ENCODE peak calls at places on chromosomes 7 and 10, in seven cellular contexts. O is cardiac muscle cell, P is OCI-LY7, N is IMR-90, X is GM23338, B is mesendoderm, V is lower leg skin. I is an unnamed sample.

GRCh38 chr10:104103956-104104355 is 18.0 kb upstream of the SFR1 start:
- DNase-seq in O (no peak), P (no peak), N (no peak), X (no peak), B (no peak), V (no peak), I (no peak)

GRCh38 chr10:5151076-5151475 is 33.9 kb downstream of the AKR1C8 start:
- DNase-seq in O (no peak), P (no peak), N (no peak), X (no peak), B (no peak), V (no peak), I (no peak)

GRCh38 chr10:130799532-130799931 is 512.0 kb downstream of the TCERG1L start:
- DNase-seq in O (no peak), P (no peak), N (no peak), X (no peak), B (no peak), V (no peak), I (no peak)

GRCh38 chr7:104960741-104961479 is 53.1 kb upstream of the KMT2E start:
- DNase-seq in O (peak; percentile 76), P (peak; percentile 42), N (no peak), X (no peak), B (no peak), V (no peak), I (no peak)

GRCh38 chr7:135757719-135758411 is 9.3 kb upstream of the FAM180A start:
- DNase-seq in O (peak; percentile 94), P (no peak), N (peak; percentile 54), X (no peak), B (no peak), V (no peak), I (no peak)

GRCh38 chr7:22346383-22347107 is 10.4 kb downstream of the RAPGEF5 start:
- DNase-seq in O (no peak), P (peak; percentile 44), N (no peak), X (no peak), B (no peak), V (no peak), I (no peak)

GRCh38 chr10:35961501-35961900 is 319.4 kb upstream of the FZD8 start:
- DNase-seq in O (peak; percentile 11), P (no peak), N (peak; percentile 68), X (no peak), B (peak; percentile 26), V (no peak), I (peak; percentile 48)

GRCh38 chr7:3922175-3922635 is 621.2 kb downstream of the SDK1 start:
- DNase-seq in O (peak; percentile 89), P (peak; percentile 1), N (peak; percentile 90), X (peak; percentile 83), B (peak; percentile 98), V (no peak), I (peak; percentile 77)

GRCh38 chr10:132027423-132027983 is 38.2 kb upstream of the JAKMIP3 start:
- DNase-seq in O (peak; percentile 49), P (no peak), N (peak; percentile 53), X (no peak), B (peak; percentile 54), V (no peak), I (no peak)

GRCh38 chr10:106450966-106451365 is 713.5 kb downstream of the SORCS1 start:
- DNase-seq in O (no peak), P (no peak), N (peak; percentile 37), X (no peak), B (no peak), V (no peak), I (no peak)

GRCh38 chr7:45977256-45977655 is 56.2 kb upstream of the IGFBP3 start:
- DNase-seq in O (no peak), P (no peak), N (no peak), X (no peak), B (no peak), V (no peak), I (no peak)

GRCh38 chr10:72735288-72735926 is 43.5 kb downstream of the MCU start:
- DNase-seq in O (no peak), P (no peak), N (no peak), X (no peak), B (no peak), V (no peak), I (no peak)

GRCh38 chr7:107158028-107158427 is 10.8 kb upstream of the HBP1 start:
- DNase-seq in O (no peak), P (no peak), N (no peak), X (no peak), B (no peak), V (no peak), I (no peak)

GRCh38 chr7:6057316-6058128 is 26.3 kb downstream of the ANKRD61 start:
- DNase-seq in O (peak; percentile 8), P (no peak), N (no peak), X (no peak), B (peak; percentile 3), V (no peak), I (no peak)

GRCh38 chr10:117186832-117187615 is 10.3 kb upstream of the KCNK18 start:
- DNase-seq in O (no peak), P (peak; percentile 53), N (peak; percentile 7), X (peak; percentile 55), B (peak; percentile 62), V (no peak), I (no peak)

GRCh38 chr7:2006921-2007381 is 225.8 kb downstream of the MAD1L1 start:
- DNase-seq in O (no peak), P (no peak), N (no peak), X (no peak), B (no peak), V (peak; percentile 75), I (no peak)

GRCh38 chr10:103533827-103534226 is 40.3 kb downstream of the NEURL1 start:
- DNase-seq in O (no peak), P (no peak), N (no peak), X (no peak), B (no peak), V (peak; percentile 43), I (no peak)

GRCh38 chr10:44070282-44070681 is 314.6 kb downstream of the CXCL12 start:
- DNase-seq in O (no peak), P (no peak), N (no peak), X (no peak), B (no peak), V (no peak), I (no peak)

GRCh38 chr10:34739915-34740314 is 75.2 kb downstream of the PARD3 start:
- DNase-seq in O (peak; percentile 95), P (no peak), N (peak; percentile 91), X (peak; percentile 96), B (peak; percentile 95), V (no peak), I (peak; percentile 83)

GRCh38 chr7:45032421-45032820 is 32.4 kb downstream of the CCM2 start:
- DNase-seq in O (no peak), P (no peak), N (no peak), X (no peak), B (no peak), V (peak; percentile 66), I (no peak)

GRCh38 chr10:132539894-132540293 is 2.3 kb downstream of the INPP5A start:
- DNase-seq in O (peak; percentile 58), P (no peak), N (peak; percentile 75), X (no peak), B (no peak), V (no peak), I (peak; percentile 31)

DNA sequence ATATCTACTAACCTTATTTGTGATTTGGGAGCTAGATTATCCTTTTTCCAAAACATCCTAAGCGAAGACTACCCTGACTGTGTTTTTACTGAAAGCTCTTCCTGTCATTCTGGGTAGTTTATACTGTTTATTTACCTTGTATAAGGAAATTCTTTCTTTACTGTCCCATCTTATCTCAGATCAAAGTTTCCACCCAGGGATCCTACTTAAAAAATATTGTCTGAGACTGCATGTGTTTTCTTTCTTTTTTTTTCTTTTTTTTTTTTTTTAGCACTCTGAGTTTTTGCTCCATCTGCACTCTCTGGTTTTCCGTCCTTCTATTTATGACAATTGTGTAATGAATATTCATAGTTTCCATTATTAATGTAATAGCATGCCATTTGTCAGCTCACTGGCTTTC is 26.5 kb downstream of the CDK14 start:
- DNase-seq in O (no peak), P (no peak), N (no peak), X (no peak), B (no peak), V (no peak), I (no peak)
- H3K4me3 ChIP-seq in O (no peak overlapping the region), P (no peak overlapping the region), N (no peak overlapping the region), X (peak overlapping the region; percentile 24), B (no peak overlapping the region), V (no peak overlapping the region), I (no peak overlapping the region)

GRCh38 chr7:75055830-75056431 is 17.7 kb downstream of the RCC1L start:
- DNase-seq in O (peak; percentile 84), P (no peak), N (peak; percentile 40), X (no peak), B (no peak), V (no peak), I (no peak)
- H3K4me3 ChIP-seq in O (no peak overlapping the region), P (no peak overlapping the region), N (no peak overlapping the region), X (no peak overlapping the region), B (no peak overlapping the region), V (no peak overlapping the region), I (no peak overlapping the region)

GRCh38 chr7:92275327-92275726 is 29.6 kb downstream of the ANKIB1 start:
- DNase-seq in O (no peak), P (no peak), N (no peak), X (no peak), B (no peak), V (no peak), I (no peak)

GRCh38 chr7:92276486-92276885 is 30.7 kb downstream of the ANKIB1 start:
- DNase-seq in O (no peak), P (peak; percentile 69), N (no peak), X (no peak), B (no peak), V (no peak), I (no peak)

GRCh38 chr7:92281031-92281430 is 35.3 kb downstream of the ANKIB1 start:
- DNase-seq in O (no peak), P (no peak), N (no peak), X (no peak), B (no peak), V (no peak), I (no peak)

DNA sequence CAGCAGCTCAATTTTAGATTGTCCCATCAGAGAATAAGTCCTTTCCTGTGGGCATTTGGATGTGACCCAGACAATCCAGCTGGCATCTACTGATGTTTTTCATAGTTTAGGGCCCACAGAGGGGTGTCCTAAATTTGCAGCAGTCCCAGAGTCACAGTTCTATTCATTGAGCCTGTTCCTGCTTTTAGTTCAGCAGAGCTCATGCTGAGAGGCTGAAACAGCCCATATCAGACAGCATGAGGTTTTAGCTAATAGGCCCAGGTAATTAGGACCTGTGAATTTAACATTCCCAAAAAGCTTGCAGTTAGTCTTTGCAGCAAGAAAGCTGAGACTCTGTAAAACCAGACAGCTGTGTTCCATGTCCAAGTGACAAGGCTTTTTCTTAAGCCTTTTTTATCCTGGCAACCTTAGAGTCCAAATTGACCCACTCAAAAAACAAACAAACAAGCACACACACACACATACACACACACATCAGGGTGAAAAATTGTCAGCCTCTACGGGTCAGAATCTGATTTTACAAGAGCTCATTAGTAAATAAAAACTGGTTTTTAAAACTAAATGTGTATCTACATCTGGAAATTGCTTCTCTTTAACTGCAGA is 33.8 kb downstream of the ANKIB1 start:
- DNase-seq in O (no peak), P (no peak), N (no peak), X (peak; percentile 29), B (peak; percentile 74), V (no peak), I (no peak)
- H3K4me3 ChIP-seq in O (no peak overlapping the region), P (no peak overlapping the region), N (no peak overlapping the region), X (no peak overlapping the region), B (no peak overlapping the region), V (no peak overlapping the region), I (no peak overlapping the region)

DNA sequence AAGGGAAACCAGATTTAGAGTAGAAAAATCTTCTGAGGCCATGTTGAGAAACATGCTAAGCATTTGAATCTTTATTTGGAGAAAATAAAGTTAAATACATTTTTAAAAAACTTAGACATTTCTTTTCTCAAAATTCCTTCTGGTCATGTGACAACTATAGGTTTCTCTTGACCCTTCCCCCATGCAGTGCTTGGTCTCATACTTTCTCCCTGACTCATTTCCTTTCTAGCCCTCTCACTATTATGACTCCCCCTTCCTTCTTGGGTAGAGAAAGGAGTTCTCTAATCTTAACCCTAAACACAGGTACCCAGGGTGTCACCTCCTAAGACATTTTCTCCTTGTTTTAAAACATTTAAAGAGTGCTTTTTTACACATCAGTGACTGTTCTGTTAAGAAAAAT is 179.5 kb upstream of the TMEM106B start:
- DNase-seq in O (peak; percentile 57), P (no peak), N (peak; percentile 64), X (peak; percentile 72), B (peak; percentile 94), V (no peak), I (no peak)
- H3K4me3 ChIP-seq in O (no peak overlapping the region), P (no peak overlapping the region), N (no peak overlapping the region), X (no peak overlapping the region), B (no peak overlapping the region), V (no peak overlapping the region), I (no peak overlapping the region)

I was measured in skeletal muscle cell.